ENCODE peak calls at places on chromosome 3, in five cellular contexts. Q, C, A, W and M are unnamed samples.

GRCh38 chr3:47542614-47543173 is 29.2 kb upstream of the ELP6 start:
- DNase-seq in C (no peak), A (no peak), Q (no peak), W (no peak), M (no peak)

GRCh38 chr3:135853981-135854380 is 111.5 kb upstream of the PPP2R3A start:
- DNase-seq in C (no peak), W (no peak), A (no peak), Q (no peak), M (no peak)

GRCh38 chr3:192817053-192817452 is 89.7 kb upstream of the FGF12 start:
- DNase-seq in Q (no peak), C (no peak), W (no peak), A (no peak), M (no peak)

GRCh38 chr3:150050510-150050909 is 79.8 kb upstream of the PFN2 start:
- DNase-seq in A (no peak), W (no peak), C (no peak), Q (no peak), M (no peak)

GRCh38 chr3:187743195-187744141 is 1.8 kb downstream of the BCL6 start:
- DNase-seq in C (no peak), Q (peak), W (no peak), A (peak), M (peak)

GRCh38 chr3:124381565-124382333 is 348.5 kb upstream of the UMPS start:
- DNase-seq in A (no peak), W (no peak), Q (peak), C (no peak), M (no peak)

GRCh38 chr3:72938471-72939265 is 50.8 kb downstream of the GXYLT2 start:
- DNase-seq in A (peak), C (no peak), W (no peak), Q (peak), M (peak)

GRCh38 chr3:149603126-149604074 is 54.4 kb downstream of the WWTR1 start:
- DNase-seq in Q (peak), A (no peak), W (no peak), C (no peak), M (no peak)

GRCh38 chr3:133169669-133170068 is 131.5 kb downstream of the TMEM108 start:
- DNase-seq in A (no peak), W (no peak), C (no peak), Q (no peak), M (no peak)

DNA sequence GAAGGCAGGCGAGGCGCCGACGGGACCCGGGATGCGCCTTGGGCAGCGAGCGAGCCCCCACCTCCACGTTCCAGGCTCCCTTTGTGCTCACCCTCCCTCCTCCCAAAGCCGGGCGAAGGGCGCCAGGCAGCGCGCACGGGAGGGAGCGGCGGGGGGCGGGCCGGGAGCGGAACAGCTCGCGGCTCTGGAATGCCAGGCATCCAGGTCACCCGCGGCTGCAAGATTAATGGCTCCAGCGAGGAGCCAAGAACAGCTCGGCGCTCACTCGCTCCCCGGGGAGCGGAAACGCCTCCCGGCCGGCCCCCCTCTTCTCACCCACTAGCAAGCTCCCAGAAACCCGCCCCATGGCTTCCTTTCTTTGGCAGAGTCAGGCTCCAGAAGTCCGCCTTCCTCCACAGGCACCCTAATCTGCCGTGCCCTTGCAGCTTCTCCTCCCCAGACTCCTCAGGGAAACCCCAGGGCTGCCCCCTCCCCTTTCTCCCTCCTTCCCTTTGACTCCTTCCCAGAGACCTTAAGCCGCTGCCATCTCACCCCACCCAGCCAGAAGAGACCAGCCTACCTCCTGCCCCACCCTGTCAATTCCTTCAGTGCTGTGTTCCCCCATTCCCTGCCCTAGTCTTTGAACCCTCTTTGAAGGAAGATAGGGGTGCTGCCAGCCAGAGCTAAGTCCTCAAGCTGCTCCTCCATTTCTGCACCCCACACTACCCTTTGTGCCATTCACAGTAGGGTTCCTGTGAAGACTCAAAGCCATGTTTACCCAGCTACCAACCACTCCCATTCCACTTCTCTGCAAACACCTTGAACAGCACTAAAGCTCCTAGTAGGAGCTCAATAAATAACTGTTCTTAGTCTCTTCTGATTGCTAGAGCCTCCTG is 9.9 kb downstream of the AMOTL2 start:
- DNase-seq in C (no peak), A (peak), Q (peak), W (peak), M (peak)
- TF ChIP-seq MAX in C (no peak), A (no peak), Q (peak), W (peak), M (no peak)

GRCh38 chr3:69543080-69543429 is 157.2 kb upstream of the FRMD4B start:
- DNase-seq in C (no peak), A (no peak), W (no peak), Q (no peak), M (no peak)

GRCh38 chr3:69547457-69548014 is 161.6 kb upstream of the FRMD4B start:
- DNase-seq in C (no peak), A (no peak), Q (no peak), W (no peak), M (no peak)

GRCh38 chr3:69541059-69541471 is 155.2 kb upstream of the FRMD4B start:
- DNase-seq in Q (no peak), C (no peak), W (peak), A (no peak), M (no peak)

GRCh38 chr3:69541823-69542264 is 156.0 kb upstream of the FRMD4B start:
- DNase-seq in Q (no peak), W (peak), C (no peak), A (no peak), M (no peak)

DNA sequence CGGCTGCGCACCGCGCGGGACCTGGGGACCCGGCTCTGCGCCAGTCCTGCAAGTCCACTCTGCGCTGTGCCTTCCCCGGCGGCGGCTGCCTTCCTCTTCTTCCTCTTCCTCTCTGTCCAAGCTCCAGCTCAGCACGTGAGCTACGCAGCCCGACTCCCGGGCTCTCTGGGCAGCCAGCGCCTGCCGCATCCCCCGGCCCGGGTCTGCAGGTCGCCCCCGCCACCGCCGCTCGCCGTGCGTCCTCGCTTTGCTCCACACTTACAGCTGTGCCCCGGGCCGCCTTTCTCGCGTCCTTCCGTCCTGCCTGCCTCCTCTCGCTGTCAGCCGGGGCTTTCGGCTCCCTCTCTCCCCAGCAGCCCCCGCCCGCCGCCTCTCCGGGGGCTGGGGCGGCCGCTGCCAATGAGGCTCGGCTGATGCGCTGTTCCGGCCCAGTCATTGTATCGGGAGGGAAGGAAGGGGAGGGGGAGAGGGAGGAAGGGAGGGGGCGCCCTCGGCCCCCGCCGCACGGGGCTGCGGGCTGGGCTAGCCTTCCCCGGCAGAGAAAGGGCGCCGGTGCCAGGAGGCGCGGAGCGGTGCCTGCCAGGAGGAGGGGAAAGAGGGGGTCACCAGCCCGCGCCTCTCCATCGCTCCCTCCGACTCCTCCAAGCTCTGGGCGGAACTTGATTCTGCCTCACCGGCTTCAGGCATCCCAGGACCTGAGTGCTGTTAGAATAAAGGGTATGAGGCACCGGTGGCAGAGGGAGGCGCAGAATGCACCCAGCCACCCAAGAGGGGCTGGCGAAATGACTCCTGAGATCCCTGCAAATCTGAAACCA is 156.6 kb upstream of the FRMD4B start:
- DNase-seq in A (no peak), W (peak), Q (peak), C (no peak), M (no peak)
- TF ChIP-seq MAX in A (no peak), W (peak), Q (no peak), C (no peak), M (no peak)

DNA sequence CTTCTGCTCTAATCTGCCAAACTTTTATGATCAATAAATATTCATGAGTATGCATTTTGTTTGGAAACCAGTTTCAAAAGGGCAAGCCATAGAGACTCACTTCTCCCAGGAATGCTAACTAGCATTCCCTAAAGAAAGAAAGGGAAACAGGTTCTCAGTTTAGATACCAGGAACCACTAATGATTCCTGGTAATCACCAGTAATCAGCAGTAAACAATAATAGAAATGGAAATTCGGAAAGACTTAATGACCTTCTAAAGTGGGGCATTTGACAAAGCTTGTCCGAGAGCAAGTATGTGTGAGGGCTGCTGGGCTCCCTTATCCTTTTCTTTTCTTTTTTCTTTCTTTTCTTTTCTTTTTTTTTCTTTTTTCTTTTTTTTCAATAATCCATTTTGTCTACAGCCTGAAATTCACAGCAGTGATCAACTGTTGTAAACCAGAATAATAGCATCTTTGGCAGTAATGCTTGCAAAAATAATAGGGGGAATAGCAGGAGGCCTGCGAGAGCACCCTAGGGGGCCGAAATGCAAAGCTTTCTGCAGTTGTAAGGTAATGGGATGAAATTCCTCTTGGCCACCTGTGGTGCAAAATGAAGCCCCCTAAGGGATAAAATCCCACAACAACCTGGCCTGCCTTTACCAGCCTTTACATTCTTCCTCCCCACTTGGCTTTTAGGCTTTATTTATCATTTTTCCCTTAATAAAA is 253.2 kb downstream of the ZPLD1 start:
- DNase-seq in Q (no peak), A (no peak), C (no peak), W (peak), M (no peak)
- TF ChIP-seq MAX in Q (no peak), A (no peak), C (no peak), W (no peak), M (no peak)

GRCh38 chr3:13548696-13549512 is at the start of gene FBLN2:
- DNase-seq in W (peak), C (no peak), A (no peak), Q (no peak), M (no peak)
- TF ChIP-seq MAX in W (no peak), C (no peak), A (no peak), Q (no peak), M (no peak)

DNA sequence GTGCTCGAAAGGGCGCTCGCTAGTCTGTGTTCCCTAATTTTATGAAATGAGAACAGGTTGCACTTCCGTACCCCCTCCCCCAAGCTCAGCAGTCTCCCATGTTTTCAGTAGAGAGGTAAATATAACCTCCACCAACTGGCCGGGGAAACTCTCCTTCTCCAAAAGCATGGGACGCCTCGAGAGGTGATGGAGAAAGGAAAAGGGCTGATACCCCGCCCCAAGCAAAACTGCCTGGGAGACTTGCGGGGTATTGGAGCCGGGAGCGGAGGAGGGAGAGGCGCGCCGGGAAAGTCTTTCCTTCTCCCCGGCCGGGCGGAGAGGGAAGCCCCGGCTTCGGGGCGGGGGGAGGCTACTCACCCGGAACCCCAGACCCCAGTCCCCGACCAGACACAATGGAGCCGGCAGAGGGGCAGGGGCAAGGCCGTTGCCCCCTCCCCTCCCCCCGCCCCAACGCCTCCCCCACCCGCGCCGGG is 583 bp downstream of the DCUN1D1 start:
- DNase-seq in C (no peak), W (peak), A (peak), Q (peak), M (peak)
- TF ChIP-seq MAX in C (no peak), W (no peak), A (no peak), Q (no peak), M (no peak)

GRCh38 chr3:146590521-146590920 is 14.6 kb downstream of the PLSCR5 start:
- DNase-seq in W (no peak), C (no peak), A (no peak), Q (no peak), M (peak)
- TF ChIP-seq MAX in W (no peak), C (no peak), A (no peak), Q (no peak), M (no peak)

GRCh38 chr3:196169836-196170240 is 41.4 kb downstream of the ZDHHC19 start:
- DNase-seq in W (no peak), Q (no peak), A (peak), C (no peak), M (no peak)

GRCh38 chr3:196166741-196167140 is 44.5 kb downstream of the ZDHHC19 start:
- DNase-seq in A (peak), C (no peak), W (no peak), Q (no peak), M (no peak)

GRCh38 chr3:196164576-196164975 is 46.6 kb downstream of the ZDHHC19 start:
- DNase-seq in C (no peak), A (no peak), Q (no peak), W (no peak), M (no peak)

GRCh38 chr3:196165850-196166249 is 45.4 kb downstream of the ZDHHC19 start:
- DNase-seq in C (no peak), W (no peak), A (no peak), Q (no peak), M (no peak)

DNA sequence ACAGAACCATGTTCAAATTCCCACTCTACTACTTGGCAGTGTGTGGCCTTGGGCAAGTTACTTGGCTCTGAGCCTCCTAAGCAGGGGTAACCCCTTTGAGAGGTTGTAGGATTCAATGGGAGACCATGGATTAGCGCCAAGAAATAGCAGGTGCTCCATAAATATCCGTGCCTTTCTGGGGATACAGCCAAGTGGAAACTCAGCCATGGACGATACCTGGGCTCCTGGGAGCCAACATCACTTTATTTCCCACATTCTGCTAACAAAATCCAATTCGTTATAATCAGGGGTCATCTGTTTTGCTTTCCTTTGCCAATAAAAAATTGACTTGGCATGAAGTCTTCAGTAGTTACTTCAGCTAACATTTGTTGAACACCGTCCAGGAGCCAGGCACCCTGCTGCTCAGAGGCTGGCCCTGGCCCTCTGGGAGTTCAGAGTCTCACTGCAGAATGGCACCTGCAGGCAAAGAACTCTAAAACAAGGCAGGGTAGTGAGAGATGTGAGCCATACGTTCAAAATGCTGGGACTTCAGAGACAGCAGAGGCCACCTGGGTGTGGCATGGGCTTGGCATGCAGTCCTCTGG is 42.3 kb downstream of the ZDHHC19 start:
- DNase-seq in C (no peak), W (no peak), Q (no peak), A (peak), M (no peak)
- TF ChIP-seq MAX in C (no peak), W (no peak), Q (no peak), A (no peak), M (no peak)

GRCh38 chr3:126303272-126303671 is 53.9 kb downstream of the KLF15 start:
- DNase-seq in C (no peak), W (no peak), Q (no peak), A (no peak), M (no peak)

GRCh38 chr3:126300001-126300760 is 57.0 kb downstream of the KLF15 start:
- DNase-seq in A (no peak), W (no peak), C (no peak), Q (no peak), M (no peak)

GRCh38 chr3:126304291-126304690 is 52.9 kb downstream of the KLF15 start:
- DNase-seq in A (no peak), W (no peak), Q (no peak), C (no peak), M (no peak)

GRCh38 chr3:126304704-126305103 is 52.5 kb downstream of the KLF15 start:
- DNase-seq in W (no peak), A (no peak), Q (no peak), C (no peak), M (no peak)

GRCh38 chr3:126300761-126301481 is 56.3 kb downstream of the KLF15 start:
- DNase-seq in W (no peak), Q (no peak), A (no peak), C (no peak), M (no peak)
- TF ChIP-seq MAX in W (no peak), Q (no peak), A (no peak), C (no peak), M (no peak)